ENCODE peak calls at places on chromosomes 16 and 17, in four cellular contexts. I, P, D and X are unnamed samples.

GRCh38 chr16:19678804-19679203 is 39.2 kb downstream of the KNOP1 start:
- DNase-seq in I (no peak), P (no peak), D (no peak), X (no peak)

GRCh38 chr16:30346286-30346685 is 8.8 kb downstream of the CD2BP2 start:
- DNase-seq in I (no peak), P (no peak), D (no peak), X (no peak)

GRCh38 chr17:27473748-27474609 is 17.7 kb downstream of the KSR1 start:
- DNase-seq in I (peak; percentile 97), P (no peak), D (no peak), X (no peak)

GRCh38 chr17:70320642-70321345 is 151.5 kb downstream of the KCNJ2 start:
- DNase-seq in I (no peak), P (no peak), D (no peak), X (no peak)

GRCh38 chr17:45029758-45030423 is 21.5 kb downstream of the DCAKD start:
- DNase-seq in I (peak; percentile 46), P (no peak), D (peak; percentile 36), X (no peak)

GRCh38 chr17:2889256-2889655 is 93.0 kb downstream of the RAP1GAP2 start:
- DNase-seq in I (no peak), P (no peak), D (no peak), X (no peak)

GRCh38 chr16:9053006-9053601 is 38.3 kb upstream of the HAPSTR1 start:
- DNase-seq in I (no peak), P (peak; percentile 91), D (peak; percentile 92), X (peak; percentile 96)

GRCh38 chr17:61221597-61222471 is 177.8 kb upstream of the TBX2 start:
- DNase-seq in I (no peak), P (no peak), D (no peak), X (no peak)

GRCh38 chr16:73066927-73067670 is 19.2 kb upstream of the ZFHX3 start:
- DNase-seq in I (no peak), P (no peak), D (no peak), X (no peak)

GRCh38 chr17:46157443-46158107 is 35.7 kb downstream of the KANSL1 start:
- DNase-seq in I (no peak), P (no peak), D (no peak), X (no peak)

GRCh38 chr16:23072769-23073549 is 76.3 kb downstream of the USP31 start:
- DNase-seq in I (no peak), P (no peak), D (no peak), X (no peak)
- TF ChIP-seq YY1 in I (no peak), P (no peak), D (no peak), X (no peak)

GRCh38 chr17:77326636-77327035 is 185.9 kb downstream of the SEC14L1 start:
- DNase-seq in I (no peak), P (no peak), D (no peak), X (no peak)
- TF ChIP-seq SUZ12 in I (no peak), P (no peak), D (no peak), X (no peak)

GRCh38 chr17:55063857-55064485 is 95.4 kb downstream of the STXBP4 start:
- DNase-seq in I (no peak), P (no peak), D (no peak), X (no peak)

GRCh38 chr17:55059724-55060123 is 91.2 kb downstream of the STXBP4 start:
- DNase-seq in I (no peak), P (no peak), D (no peak), X (no peak)

GRCh38 chr17:55057184-55057583 is 88.6 kb downstream of the STXBP4 start:
- DNase-seq in I (no peak), P (no peak), D (no peak), X (no peak)

GRCh38 chr17:55067697-55068439 is 99.3 kb downstream of the STXBP4 start:
- DNase-seq in I (no peak), P (no peak), D (peak; percentile 9), X (no peak)

DNA sequence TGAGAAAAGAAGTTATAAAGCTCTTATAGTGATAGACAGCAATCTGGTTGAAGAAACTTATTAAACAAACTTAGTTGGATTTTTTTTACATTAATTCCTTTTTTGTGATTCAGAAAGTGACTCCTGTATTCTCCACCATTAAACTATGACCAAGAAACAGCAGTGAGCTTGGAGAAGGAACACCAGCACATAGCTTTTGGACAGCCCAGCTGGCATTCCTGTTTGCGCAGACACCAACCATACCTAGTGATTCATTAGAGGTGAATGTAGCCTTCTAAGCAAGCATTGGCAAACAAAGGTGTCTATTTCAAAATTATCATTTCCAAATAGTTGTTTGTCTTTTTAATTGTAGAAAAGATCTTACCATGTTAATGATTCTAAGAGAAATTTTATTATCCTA is 94.4 kb downstream of the STXBP4 start:
- DNase-seq in I (no peak), P (no peak), D (no peak), X (no peak)
- TF ChIP-seq YY1 in I (no peak), P (no peak), D (no peak), X (no peak)

DNA sequence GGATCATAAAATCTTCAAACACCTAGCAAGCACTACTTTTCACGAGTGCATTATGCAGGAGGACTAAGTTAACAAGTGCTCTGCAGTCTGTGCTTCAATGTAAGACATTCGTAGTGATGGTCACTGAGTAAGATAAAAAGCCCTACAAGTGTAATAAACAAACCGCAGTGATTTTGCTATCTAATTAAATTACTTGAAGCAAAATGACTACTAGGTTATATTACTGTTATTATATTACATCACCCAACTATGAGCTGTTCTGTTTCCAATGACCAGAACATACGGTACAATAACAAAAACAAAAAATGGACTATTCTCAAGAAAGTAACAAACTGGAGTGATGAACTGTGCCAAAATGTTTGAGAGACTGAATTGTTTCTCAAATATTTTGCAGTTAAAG is 11.2 kb downstream of the KLHL10 start:
- DNase-seq in I (no peak), P (no peak), D (no peak), X (no peak)
- TF ChIP-seq SUZ12 in I (no peak), P (no peak), D (no peak), X (no peak)